ENCODE peak calls at places on chromosome 17, in ten cellular contexts. U is activated T-helper 1 cell treated with Interleukin-2 at 50 U/mL for 16 hours, V is retina, S is fibroblast of lung, Y is fibroblast of mammary gland, Q is EH, R is HS-27A, P is B cell, H is RCC 7860, D is MCF 10A. X is an unnamed sample.

GRCh38 chr17:64074704-64075484 is 54.5 kb upstream of the ICAM2 start:
- DNase-seq in U (no peak), V (no peak), P (no peak), S (peak), H (peak), Y (peak), Q (peak), R (no peak), D (peak), X (no peak)

GRCh38 chr17:34892864-34893263 is 68.4 kb downstream of the CCT6B start:
- DNase-seq in P (no peak), H (no peak), S (no peak), Q (peak), U (no peak), D (no peak), V (peak), R (no peak), Y (no peak), X (no peak)

GRCh38 chr17:44311562-44312181 is 3.3 kb downstream of the RUNDC3A start:
- DNase-seq in P (no peak), V (no peak), U (no peak), S (no peak), D (no peak), R (no peak), Y (no peak), H (no peak), Q (no peak), X (no peak)

GRCh38 chr17:65173951-65174683 is 36.9 kb downstream of the RGS9 start:
- DNase-seq in Y (no peak), V (no peak), R (no peak), P (no peak), H (no peak), Q (no peak), S (no peak), D (no peak), U (no peak), X (no peak)

GRCh38 chr17:72666519-72666874 is 426.0 kb downstream of the SLC39A11 start:
- DNase-seq in V (peak), D (no peak), H (no peak), S (peak), Y (no peak), P (no peak), U (no peak), R (no peak), Q (no peak), X (no peak)

GRCh38 chr17:2282297-2282873 is 21.2 kb downstream of the SMG6 start:
- DNase-seq in U (no peak), H (peak), S (peak), R (peak), P (no peak), Y (peak), Q (peak), D (peak), V (peak), X (no peak)

GRCh38 chr17:48024149-48025039 is 13.2 kb downstream of the COPZ2 start:
- DNase-seq in P (peak), S (peak), Q (peak), R (peak), Y (peak), V (no peak), D (peak), H (peak), U (peak), X (peak)

GRCh38 chr17:74268052-74268451 is 6.0 kb upstream of the DNAI2 start:
- DNase-seq in U (no peak), P (no peak), H (no peak), D (no peak), Q (no peak), S (no peak), Y (no peak), V (no peak), R (no peak), X (peak)

GRCh38 chr17:59669411-59669810 is 37.8 kb downstream of the PTRH2 start:
- DNase-seq in Q (no peak), Y (no peak), R (no peak), U (no peak), P (no peak), D (no peak), V (no peak), H (peak), S (no peak), X (no peak)

GRCh38 chr17:14545156-14545906 is 244.4 kb downstream of the HS3ST3B1 start:
- DNase-seq in U (no peak), P (no peak), H (no peak), S (no peak), Q (no peak), D (no peak), V (peak), Y (no peak), R (no peak), X (no peak)

GRCh38 chr17:4206945-4207344 is 56.8 kb downstream of the ANKFY1 start:
- DNase-seq in P (no peak), U (no peak), D (no peak), H (peak), S (peak), Y (peak), Q (peak), V (no peak), R (no peak), X (no peak)

GRCh38 chr17:48297825-48298224 is 132.2 kb downstream of the SKAP1 start:
- DNase-seq in R (no peak), Q (no peak), Y (no peak), S (no peak), H (no peak), V (no peak), D (no peak), U (no peak), P (no peak), X (no peak)

GRCh38 chr17:20085283-20085875 is 76.2 kb downstream of the SPECC1 start:
- DNase-seq in Y (peak), H (no peak), U (no peak), R (no peak), V (peak), D (no peak), P (no peak), S (peak), Q (no peak), X (no peak)

GRCh38 chr17:15447928-15448579 is 19.4 kb downstream of the CDRT4 start:
- DNase-seq in V (no peak), H (no peak), D (no peak), Y (no peak), Q (no peak), P (no peak), S (no peak), U (no peak), R (no peak), X (no peak)

GRCh38 chr17:41982026-41982989 is 15.7 kb downstream of the CNP start:
- DNase-seq in H (no peak), Q (peak), U (no peak), V (no peak), Y (peak), P (no peak), S (peak), R (no peak), D (no peak), X (no peak)

GRCh38 chr17:38906429-38907172 is 18.8 kb upstream of the LASP1NB start:
- DNase-seq in U (no peak), H (no peak), V (no peak), P (no peak), Q (no peak), Y (peak), D (no peak), S (no peak), R (no peak), X (no peak)